ENCODE peak calls at places on chromosome 11, in nine cellular contexts. B is brain microvascular endothelial cell, H is left ventricle myocardium inferior, F is spleen, L is fibroblast of the aortic adventitia, N is dorsolateral prefrontal cortex, O is fibroblast of villous mesenchyme, Q is fibroblast of lung, G is GM12865. K is an unnamed sample.

GRCh38 chr11:35131094-35131493 is 7.9 kb upstream of the CD44 start:
- DNase-seq in B (no peak), H (no peak), F (no peak), L (no peak), N (no peak), O (no peak), Q (no peak), G (no peak), K (no peak)

GRCh38 chr11:133137270-133137669 is 395.0 kb downstream of the OPCML start:
- DNase-seq in B (no peak), H (no peak), F (no peak), L (no peak), N (no peak), O (no peak), Q (no peak), G (no peak), K (no peak)

GRCh38 chr11:11973361-11973800 is 35.0 kb downstream of the DKK3 start:
- DNase-seq in B (no peak), H (peak), F (no peak), L (peak), N (peak), O (peak), Q (peak), G (no peak), K (peak)

GRCh38 chr11:63837719-63838118 is 1.2 kb upstream of the MARK2 start:
- DNase-seq in B (no peak), H (no peak), F (peak), L (no peak), N (no peak), O (no peak), Q (no peak), G (no peak), K (no peak)

GRCh38 chr11:134532921-134533421 is 120.9 kb upstream of the B3GAT1 start:
- DNase-seq in B (no peak), H (no peak), F (peak), L (no peak), N (peak), O (no peak), Q (no peak), G (no peak), K (no peak)

GRCh38 chr11:134164490-134165370 is 59.0 kb downstream of the NCAPD3 start:
- DNase-seq in B (no peak), H (no peak), F (no peak), L (no peak), N (no peak), O (no peak), Q (no peak), G (no peak), K (no peak)

GRCh38 chr11:130737866-130738431 is 178.3 kb downstream of the SNX19 start:
- DNase-seq in B (peak), H (peak), F (peak), L (peak), N (no peak), O (peak), Q (peak), G (no peak), K (peak)

GRCh38 chr11:8262552-8263108 is 1.0 kb downstream of the LMO1 start:
- DNase-seq in B (peak), H (peak), F (peak), L (peak), N (peak), O (peak), Q (peak), G (peak), K (peak)

DNA sequence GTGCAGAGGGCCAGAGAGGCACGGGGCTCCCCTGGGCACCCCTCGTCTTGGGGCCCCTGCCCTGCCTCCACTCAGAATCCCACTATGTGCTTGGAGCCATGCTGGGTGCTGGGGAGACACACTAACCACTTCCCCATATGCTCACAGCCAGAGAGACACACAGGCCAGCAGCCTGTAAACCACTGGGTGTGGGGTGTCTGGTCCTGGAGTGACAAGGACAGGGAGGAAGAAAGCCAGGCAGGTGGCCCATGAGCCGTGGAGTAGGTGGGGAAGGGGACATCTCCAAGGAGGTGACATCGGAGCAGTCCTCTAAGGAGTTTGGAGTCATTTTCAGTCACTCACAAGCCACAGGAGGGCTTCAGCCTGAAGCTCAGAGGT is 58.9 kb downstream of the CDKN1C start:
- DNase-seq in B (no peak), H (peak), F (no peak), L (no peak), N (no peak), O (no peak), Q (no peak), G (no peak), K (no peak)
- H3K4me3 ChIP-seq in B (no peak), H (no peak), F (peak), L (no peak), N (no peak), O (no peak), Q (no peak), G (no peak), K (no peak)

DNA sequence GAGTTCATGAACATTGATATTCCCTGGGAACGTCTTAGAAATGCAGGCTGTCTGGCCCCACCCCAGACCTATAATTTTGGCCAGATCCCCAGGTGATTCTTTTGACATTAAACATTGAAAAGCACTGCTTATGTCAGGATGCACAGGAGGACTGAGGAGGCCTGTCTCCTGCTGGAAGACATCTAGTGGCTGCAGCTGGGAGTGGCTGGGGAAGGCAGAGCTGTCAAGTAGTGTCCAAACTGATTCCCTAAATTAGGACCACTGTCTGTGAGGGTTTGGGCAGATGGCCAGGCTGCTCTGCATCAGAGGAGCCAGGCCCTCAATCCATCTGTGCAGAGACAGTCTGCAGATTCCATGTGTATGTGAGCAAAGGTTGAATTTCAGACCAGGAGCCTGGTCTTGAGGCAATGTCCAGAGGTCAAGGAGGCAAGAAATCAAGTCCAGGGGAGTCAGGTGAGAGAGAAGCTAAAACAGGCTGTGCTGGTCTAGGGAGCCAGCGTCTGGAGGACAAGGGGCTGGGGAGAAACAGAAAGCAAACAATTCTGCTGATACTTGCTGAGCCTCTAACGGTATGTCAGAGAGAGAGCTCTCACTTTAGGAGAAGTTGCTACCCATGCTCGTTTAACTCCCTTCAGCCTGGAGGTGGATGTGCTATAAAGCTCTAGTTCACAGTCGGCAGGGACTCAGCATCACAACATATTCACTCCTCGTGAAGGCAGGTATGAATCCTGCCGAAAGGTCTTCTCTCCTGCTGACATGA is 15.3 kb upstream of the SYTL2 start:
- DNase-seq in B (peak), H (peak), F (no peak), L (peak), N (peak), O (peak), Q (peak), G (peak), K (no peak)
- TF ChIP-seq CTCF in B (peak), H (peak), F (no peak), L (peak), N (peak), O (peak), Q (peak), G (peak), K (peak)

GRCh38 chr11:44799036-44799435 is 72.3 kb downstream of the TSPAN18 start:
- DNase-seq in B (no peak), H (no peak), F (peak), L (no peak), N (no peak), O (no peak), Q (no peak), G (no peak), K (no peak)
- H3K4me3 ChIP-seq in B (no peak), H (no peak), F (no peak), L (no peak), N (no peak), O (no peak), Q (no peak), G (no peak), K (no peak)

GRCh38 chr11:68818181-68818580 is 23.5 kb downstream of the CPT1A start:
- DNase-seq in B (no peak), H (no peak), F (no peak), L (no peak), N (no peak), O (no peak), Q (no peak), G (no peak), K (no peak)
- TF ChIP-seq CTCF in B (no peak), H (no peak), F (no peak), L (no peak), N (no peak), O (no peak), Q (no peak), G (no peak), K (no peak)

DNA sequence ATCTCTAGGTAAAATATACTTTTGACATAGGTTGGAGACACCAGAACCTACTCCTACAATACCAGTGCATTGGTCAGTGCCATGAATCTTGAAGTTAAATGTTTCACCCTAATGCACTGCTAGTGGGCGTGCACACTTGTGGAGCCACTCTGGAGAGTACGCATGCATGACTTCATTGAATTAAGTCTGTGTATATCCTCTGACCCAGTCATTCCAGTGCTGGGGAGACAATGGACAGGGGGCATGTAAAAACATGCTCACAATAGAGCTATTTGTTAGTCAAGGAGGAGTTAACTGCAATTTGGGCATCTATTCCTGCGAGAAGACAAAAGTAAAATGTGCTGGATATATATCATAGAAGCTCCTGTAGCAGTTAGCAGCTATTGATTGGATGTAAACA is 335.4 kb upstream of the NCAM1 start:
- DNase-seq in B (no peak), H (no peak), F (no peak), L (no peak), N (no peak), O (no peak), Q (no peak), G (no peak), K (no peak)
- H3K4me3 ChIP-seq in B (no peak), H (no peak), F (no peak), L (no peak), N (no peak), O (no peak), Q (no peak), G (no peak), K (no peak)

K was measured in astrocyte of the cerebellum.